ENCODE peak calls at places on chromosome 11, in eight cellular contexts. Q is tibial nerve, G is spleen, F is IMR-90, Y is endothelial cell of umbilical vein, O is heart left ventricle, X is HCT116, J is right lobe of liver. S is an unnamed sample.
A peak's percentile ranks its signal among the peaks of the same experiment; 100 is the strongest.

GRCh38 chr11:74437441-74437840 is 29.9 kb downstream of the KCNE3 start:
- DNase-seq in Q (no peak), G (no peak), F (peak; percentile 39), Y (peak; percentile 82), O (no peak), X (no peak), J (no peak), S (no peak)

GRCh38 chr11:18703001-18703763 is 4.6 kb downstream of the TMEM86A start:
- DNase-seq in Q (no peak), G (no peak), F (no peak), Y (no peak), O (peak; percentile 39), X (no peak), J (no peak), S (no peak)

GRCh38 chr11:14541180-14541579 is 21.0 kb upstream of the PSMA1 start:
- DNase-seq in Q (no peak), G (no peak), F (no peak), Y (no peak), O (peak; percentile 54), X (no peak), J (peak; percentile 76), S (no peak)

GRCh38 chr11:67367014-67367835 is 6.2 kb downstream of the CLCF1 start:
- DNase-seq in Q (no peak), G (peak; percentile 85), F (no peak), Y (no peak), O (no peak), X (no peak), J (no peak), S (no peak)

GRCh38 chr11:88552377-88553029 is 215.0 kb upstream of the CTSC start:
- DNase-seq in Q (no peak), G (peak; percentile 76), F (peak; percentile 55), Y (no peak), O (no peak), X (peak; percentile 48), J (peak; percentile 57), S (peak; percentile 87)

GRCh38 chr11:75051043-75051442 is 45.6 kb downstream of the OR2AT4 start:
- DNase-seq in Q (no peak), G (no peak), F (no peak), Y (no peak), O (no peak), X (no peak), J (no peak), S (no peak)

GRCh38 chr11:8365542-8365941 is 101.9 kb upstream of the LMO1 start:
- DNase-seq in Q (no peak), G (peak; percentile 63), F (no peak), Y (no peak), O (no peak), X (no peak), J (no peak), S (no peak)

GRCh38 chr11:116796548-116796947 is 4.9 kb upstream of the APOA5 start:
- DNase-seq in Q (no peak), G (no peak), F (no peak), Y (no peak), O (no peak), X (no peak), J (no peak), S (no peak)

GRCh38 chr11:111283945-111284481 is 14.3 kb upstream of the POU2AF3 start:
- DNase-seq in Q (peak; percentile 58), G (peak; percentile 81), F (peak; percentile 51), Y (no peak), O (peak; percentile 16), X (no peak), J (no peak), S (no peak)

GRCh38 chr11:1853376-1854131 is 670 bp downstream of the LSP1 start:
- DNase-seq in Q (no peak), G (peak; percentile 87), F (no peak), Y (no peak), O (no peak), X (no peak), J (no peak), S (no peak)

GRCh38 chr11:76424379-76424778 is 20.4 kb upstream of the EMSY start:
- DNase-seq in Q (no peak), G (no peak), F (no peak), Y (no peak), O (no peak), X (no peak), J (no peak), S (no peak)

GRCh38 chr11:128480066-128480465 is 107.3 kb downstream of the ETS1 start:
- DNase-seq in Q (no peak), G (no peak), F (no peak), Y (no peak), O (no peak), X (no peak), J (no peak), S (no peak)

GRCh38 chr11:8566613-8567210 is 27.3 kb downstream of the STK33 start:
- DNase-seq in Q (no peak), G (no peak), F (peak; percentile 48), Y (peak; percentile 50), O (no peak), X (peak; percentile 23), J (no peak), S (no peak)

GRCh38 chr11:74255741-74256369 is 55.6 kb downstream of the P4HA3 start:
- DNase-seq in Q (peak; percentile 53), G (no peak), F (peak; percentile 63), Y (peak; percentile 81), O (peak; percentile 22), X (peak; percentile 29), J (no peak), S (no peak)

GRCh38 chr11:121933694-121934093 is 182.3 kb downstream of the BLID start:
- DNase-seq in Q (no peak), G (no peak), F (peak; percentile 87), Y (no peak), O (no peak), X (no peak), J (no peak), S (no peak)

GRCh38 chr11:47971501-47971900 is 8.9 kb upstream of the PTPRJ start:
- DNase-seq in Q (no peak), G (no peak), F (no peak), Y (no peak), O (no peak), X (no peak), J (no peak), S (no peak)

GRCh38 chr11:100778386-100778785 is 91.3 kb downstream of the ARHGAP42 start:
- DNase-seq in Q (no peak), G (no peak), F (no peak), Y (no peak), O (no peak), X (no peak), J (no peak), S (no peak)

GRCh38 chr11:16795146-16795545 is 56.7 kb downstream of the C11orf58 start:
- DNase-seq in Q (no peak), G (peak; percentile 72), F (no peak), Y (no peak), O (no peak), X (no peak), J (no peak), S (no peak)

GRCh38 chr11:4102711-4103110 is 8.1 kb downstream of the RRM1 start:
- DNase-seq in Q (no peak), G (no peak), F (no peak), Y (no peak), O (no peak), X (no peak), J (no peak), S (no peak)

GRCh38 chr11:22138264-22138663 is 54.6 kb upstream of the ANO5 start:
- DNase-seq in Q (no peak), G (no peak), F (no peak), Y (no peak), O (no peak), X (no peak), J (no peak), S (no peak)

GRCh38 chr11:79156031-79156430 is 284.8 kb downstream of the TENM4 start:
- DNase-seq in Q (no peak), G (no peak), F (no peak), Y (no peak), O (no peak), X (no peak), J (no peak), S (peak; percentile 61)

GRCh38 chr11:50071584-50072225 is 39.0 kb downstream of the OR4C45 start:
- DNase-seq in Q (no peak), G (no peak), F (no peak), Y (no peak), O (no peak), X (no peak), J (no peak), S (no peak)

GRCh38 chr11:85485902-85486301 is 141.2 kb downstream of the DLG2 start:
- DNase-seq in Q (no peak), G (no peak), F (no peak), Y (no peak), O (no peak), X (no peak), J (no peak), S (no peak)

GRCh38 chr11:65979261-65979759 is 17.8 kb downstream of the SART1 start:
- DNase-seq in Q (no peak), G (no peak), F (no peak), Y (no peak), O (no peak), X (no peak), J (no peak), S (no peak)
- TF ChIP-seq POLR2A in Q (no peak), G (no peak), F (no peak), Y (no peak), O (no peak), X (no peak), J (no peak), S (no peak)

DNA sequence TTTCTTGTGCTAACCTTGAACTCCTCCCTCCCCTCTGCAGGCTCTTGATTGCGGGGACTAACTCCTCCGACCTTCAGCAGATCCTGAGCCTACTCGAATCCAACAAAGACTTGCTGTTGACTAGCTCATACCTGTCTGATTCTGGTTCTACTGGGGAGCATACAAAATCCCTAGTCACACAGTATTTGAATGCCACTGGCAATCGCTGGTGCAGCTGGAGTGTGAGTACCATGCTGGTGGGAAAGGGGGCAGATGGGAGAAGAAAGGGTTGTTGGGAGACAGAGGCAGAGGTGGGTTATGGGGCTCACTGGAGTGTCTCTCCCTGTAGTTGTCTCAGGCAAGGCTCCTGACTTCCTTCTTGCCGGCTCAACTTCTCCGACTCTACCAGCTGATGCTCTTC is 4.4 kb downstream of the SLC3A2 start:
- DNase-seq in Q (no peak), G (no peak), F (no peak), Y (no peak), O (no peak), X (no peak), J (no peak), S (no peak)
- H3K4me3 ChIP-seq in Q (no peak overlapping the region), G (no peak overlapping the region), F (no peak overlapping the region), Y (no peak overlapping the region), O (no peak overlapping the region), X (no peak overlapping the region), J (no peak overlapping the region), S (no peak overlapping the region)

GRCh38 chr11:621838-622237 is 2.9 kb downstream of the CDHR5 start:
- DNase-seq in Q (no peak), G (peak; percentile 50), F (no peak), Y (no peak), O (no peak), X (no peak), J (no peak), S (no peak)
- TF ChIP-seq POLR2A in Q (no peak), G (no peak), F (no peak), Y (no peak), O (no peak), X (no peak), J (no peak), S (no peak)

DNA sequence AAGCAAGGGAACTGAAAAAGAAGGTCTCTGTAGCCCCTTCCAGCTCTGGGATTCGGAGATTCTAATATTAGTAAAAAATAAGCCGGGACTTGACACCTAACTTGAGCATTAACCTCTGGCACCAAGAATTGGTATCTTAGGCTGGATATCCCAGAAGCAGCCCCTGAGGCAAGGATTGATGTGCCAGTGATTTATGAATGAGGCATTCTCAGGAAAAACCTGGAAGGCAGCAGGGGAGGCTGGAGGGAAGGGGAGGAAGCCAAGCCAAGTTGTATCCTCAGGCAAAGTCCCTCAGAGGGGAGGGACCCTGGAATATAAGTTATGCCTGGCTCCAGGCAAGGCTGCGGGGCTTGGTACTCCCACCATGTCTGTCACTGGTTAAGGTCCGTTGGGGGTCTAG is 30.0 kb downstream of the LMO2 start:
- DNase-seq in Q (no peak), G (peak; percentile 29), F (no peak), Y (no peak), O (no peak), X (no peak), J (no peak), S (peak; percentile 43)
- H3K4me3 ChIP-seq in Q (no peak overlapping the region), G (no peak overlapping the region), F (no peak overlapping the region), Y (no peak overlapping the region), O (no peak overlapping the region), X (no peak overlapping the region), J (no peak overlapping the region), S (no peak overlapping the region)

S was measured in lower leg skin.